ENCODE peak calls at places on chromosomes 5 and 9, in eight cellular contexts. One of them, this sample, is unnamed.
A peak's percentile ranks its signal among the peaks of the same experiment; 100 is the strongest.

GRCh38 chr5:169146158-169146557 is 154.8 kb downstream of the SLIT3 start:
- DNase-seq in body of pancreas: no peak
- DNase-seq in lower leg skin: peak; percentile 69
- DNase-seq in GF-D8: no peak
- DNase-seq in HS-27A: no peak
- DNase-seq in CD8-positive, alpha-beta T cell: no peak
- DNase-seq in colonic mucosa: no peak
- DNase-seq in upper lobe of right lung: no peak
- DNase-seq in this sample: no peak

GRCh38 chr5:59115345-59115744 is 532.5 kb downstream of the RAB3C start:
- DNase-seq in body of pancreas: no peak
- DNase-seq in lower leg skin: no peak
- DNase-seq in GF-D8: no peak
- DNase-seq in HS-27A: no peak
- DNase-seq in CD8-positive, alpha-beta T cell: no peak
- DNase-seq in colonic mucosa: no peak
- DNase-seq in upper lobe of right lung: no peak
- DNase-seq in this sample: no peak

GRCh38 chr9:71966601-71967000 is 55.2 kb downstream of the C9orf85 start:
- DNase-seq in body of pancreas: no peak
- DNase-seq in lower leg skin: no peak
- DNase-seq in GF-D8: no peak
- DNase-seq in HS-27A: no peak
- DNase-seq in CD8-positive, alpha-beta T cell: no peak
- DNase-seq in colonic mucosa: no peak
- DNase-seq in upper lobe of right lung: no peak
- DNase-seq in this sample: no peak

GRCh38 chr5:16889972-16890519 is 46.0 kb downstream of the MYO10 start:
- DNase-seq in body of pancreas: no peak
- DNase-seq in lower leg skin: no peak
- DNase-seq in GF-D8: no peak
- DNase-seq in HS-27A: peak; percentile 78
- DNase-seq in CD8-positive, alpha-beta T cell: no peak
- DNase-seq in colonic mucosa: no peak
- DNase-seq in upper lobe of right lung: no peak
- DNase-seq in this sample: no peak

GRCh38 chr9:4662108-4662988 is at the start of gene PLPP6:
- DNase-seq in body of pancreas: peak; percentile 92
- DNase-seq in lower leg skin: peak; percentile 88
- DNase-seq in GF-D8: peak; percentile 46
- DNase-seq in HS-27A: no peak
- DNase-seq in CD8-positive, alpha-beta T cell: peak; percentile 78
- DNase-seq in colonic mucosa: peak; percentile 94
- DNase-seq in upper lobe of right lung: peak; percentile 94
- DNase-seq in this sample: peak; percentile 93

GRCh38 chr9:34555002-34555348 is 32.2 kb upstream of the ENHO start:
- DNase-seq in body of pancreas: no peak
- DNase-seq in lower leg skin: no peak
- DNase-seq in GF-D8: no peak
- DNase-seq in HS-27A: no peak
- DNase-seq in CD8-positive, alpha-beta T cell: no peak
- DNase-seq in colonic mucosa: no peak
- DNase-seq in upper lobe of right lung: peak; percentile 49
- DNase-seq in this sample: no peak

GRCh38 chr5:44332360-44332971 is 56.8 kb downstream of the FGF10 start:
- DNase-seq in body of pancreas: no peak
- DNase-seq in lower leg skin: no peak
- DNase-seq in GF-D8: no peak
- DNase-seq in HS-27A: peak; percentile 17
- DNase-seq in CD8-positive, alpha-beta T cell: no peak
- DNase-seq in colonic mucosa: no peak
- DNase-seq in upper lobe of right lung: no peak
- DNase-seq in this sample: no peak

GRCh38 chr9:124870723-124871122 is 8.8 kb downstream of the ARPC5L start:
- DNase-seq in body of pancreas: no peak
- DNase-seq in lower leg skin: no peak
- DNase-seq in GF-D8: no peak
- DNase-seq in HS-27A: no peak
- DNase-seq in CD8-positive, alpha-beta T cell: no peak
- DNase-seq in colonic mucosa: no peak
- DNase-seq in upper lobe of right lung: no peak
- DNase-seq in this sample: no peak

GRCh38 chr5:126680215-126680817 is 79.6 kb downstream of the PHAX start:
- DNase-seq in body of pancreas: no peak
- DNase-seq in lower leg skin: no peak
- DNase-seq in GF-D8: peak; percentile 46
- DNase-seq in HS-27A: no peak
- DNase-seq in CD8-positive, alpha-beta T cell: no peak
- DNase-seq in colonic mucosa: peak; percentile 63
- DNase-seq in upper lobe of right lung: no peak
- DNase-seq in this sample: no peak

GRCh38 chr5:80170117-80170535 is 85.7 kb downstream of the SERINC5 start:
- DNase-seq in body of pancreas: no peak
- DNase-seq in lower leg skin: no peak
- DNase-seq in GF-D8: no peak
- DNase-seq in HS-27A: no peak
- DNase-seq in CD8-positive, alpha-beta T cell: no peak
- DNase-seq in colonic mucosa: no peak
- DNase-seq in upper lobe of right lung: no peak
- DNase-seq in this sample: no peak

GRCh38 chr5:158769079-158769478 is 330.6 kb downstream of the EBF1 start:
- DNase-seq in body of pancreas: no peak
- DNase-seq in lower leg skin: no peak
- DNase-seq in GF-D8: no peak
- DNase-seq in HS-27A: no peak
- DNase-seq in CD8-positive, alpha-beta T cell: no peak
- DNase-seq in colonic mucosa: no peak
- DNase-seq in upper lobe of right lung: no peak
- DNase-seq in this sample: no peak

GRCh38 chr9:120713257-120714087 is 798 bp downstream of the MEGF9 start:
- DNase-seq in body of pancreas: peak; percentile 40
- DNase-seq in lower leg skin: no peak
- DNase-seq in GF-D8: no peak
- DNase-seq in HS-27A: no peak
- DNase-seq in CD8-positive, alpha-beta T cell: peak; percentile 20
- DNase-seq in colonic mucosa: peak; percentile 39
- DNase-seq in upper lobe of right lung: peak; percentile 71
- DNase-seq in this sample: no peak

GRCh38 chr5:138662599-138662998 is 87.4 kb upstream of the HSPA9 start:
- DNase-seq in body of pancreas: peak; percentile 4
- DNase-seq in lower leg skin: no peak
- DNase-seq in GF-D8: no peak
- DNase-seq in HS-27A: no peak
- DNase-seq in CD8-positive, alpha-beta T cell: no peak
- DNase-seq in colonic mucosa: no peak
- DNase-seq in upper lobe of right lung: no peak
- DNase-seq in this sample: no peak

GRCh38 chr9:97528529-97529230 is 27.2 kb downstream of the TMOD1 start:
- DNase-seq in body of pancreas: no peak
- DNase-seq in lower leg skin: no peak
- DNase-seq in GF-D8: no peak
- DNase-seq in HS-27A: no peak
- DNase-seq in CD8-positive, alpha-beta T cell: no peak
- DNase-seq in colonic mucosa: no peak
- DNase-seq in upper lobe of right lung: peak; percentile 67
- DNase-seq in this sample: no peak

GRCh38 chr5:160262665-160263064 is 33.4 kb downstream of the FABP6 start:
- DNase-seq in body of pancreas: no peak
- DNase-seq in lower leg skin: no peak
- DNase-seq in GF-D8: peak; percentile 79
- DNase-seq in HS-27A: no peak
- DNase-seq in CD8-positive, alpha-beta T cell: no peak
- DNase-seq in colonic mucosa: peak; percentile 80
- DNase-seq in upper lobe of right lung: peak; percentile 39
- DNase-seq in this sample: no peak

GRCh38 chr9:137305060-137305787 is 3.2 kb upstream of the NRARP start:
- DNase-seq in body of pancreas: peak; percentile 94
- DNase-seq in lower leg skin: no peak
- DNase-seq in GF-D8: no peak
- DNase-seq in HS-27A: no peak
- DNase-seq in CD8-positive, alpha-beta T cell: peak; percentile 53
- DNase-seq in colonic mucosa: peak; percentile 88
- DNase-seq in upper lobe of right lung: peak; percentile 84
- DNase-seq in this sample: peak; percentile 69

GRCh38 chr5:66655395-66656324 is 59.5 kb downstream of the MAST4 start:
- DNase-seq in body of pancreas: peak; percentile 26
- DNase-seq in lower leg skin: no peak
- DNase-seq in GF-D8: no peak
- DNase-seq in HS-27A: no peak
- DNase-seq in CD8-positive, alpha-beta T cell: no peak
- DNase-seq in colonic mucosa: no peak
- DNase-seq in upper lobe of right lung: no peak
- DNase-seq in this sample: no peak

GRCh38 chr5:133164759-133165158 is 112.9 kb downstream of the HSPA4 start:
- DNase-seq in body of pancreas: no peak
- DNase-seq in lower leg skin: no peak
- DNase-seq in GF-D8: no peak
- DNase-seq in HS-27A: no peak
- DNase-seq in CD8-positive, alpha-beta T cell: no peak
- DNase-seq in colonic mucosa: no peak
- DNase-seq in upper lobe of right lung: no peak
- DNase-seq in this sample: no peak

GRCh38 chr9:96186601-96187011 is 115.4 kb downstream of the HSD17B3 start:
- DNase-seq in body of pancreas: peak; percentile 50
- DNase-seq in lower leg skin: no peak
- DNase-seq in GF-D8: no peak
- DNase-seq in HS-27A: no peak
- DNase-seq in CD8-positive, alpha-beta T cell: no peak
- DNase-seq in colonic mucosa: peak; percentile 71
- DNase-seq in upper lobe of right lung: peak; percentile 87
- DNase-seq in this sample: peak; percentile 85

GRCh38 chr5:57173026-57173317 is 887 bp upstream of the GPBP1 start:
- DNase-seq in body of pancreas: no peak
- DNase-seq in lower leg skin: no peak
- DNase-seq in GF-D8: no peak
- DNase-seq in HS-27A: no peak
- DNase-seq in CD8-positive, alpha-beta T cell: no peak
- DNase-seq in colonic mucosa: peak; percentile 56
- DNase-seq in upper lobe of right lung: no peak
- DNase-seq in this sample: no peak

GRCh38 chr5:73160239-73160671 is 12.7 kb upstream of the TMEM174 start:
- DNase-seq in body of pancreas: no peak
- DNase-seq in lower leg skin: no peak
- DNase-seq in GF-D8: no peak
- DNase-seq in HS-27A: no peak
- DNase-seq in CD8-positive, alpha-beta T cell: peak; percentile 30
- DNase-seq in colonic mucosa: no peak
- DNase-seq in upper lobe of right lung: no peak
- DNase-seq in this sample: no peak

GRCh38 chr5:113578091-113578490 is 64.6 kb downstream of the YTHDC2 start:
- DNase-seq in body of pancreas: no peak
- DNase-seq in lower leg skin: no peak
- DNase-seq in GF-D8: no peak
- DNase-seq in HS-27A: no peak
- DNase-seq in CD8-positive, alpha-beta T cell: no peak
- DNase-seq in colonic mucosa: no peak
- DNase-seq in upper lobe of right lung: no peak
- DNase-seq in this sample: no peak

GRCh38 chr5:94562327-94562971 is 56.0 kb downstream of the KIAA0825 start:
- DNase-seq in body of pancreas: no peak
- DNase-seq in lower leg skin: no peak
- DNase-seq in GF-D8: no peak
- DNase-seq in HS-27A: no peak
- DNase-seq in CD8-positive, alpha-beta T cell: no peak
- DNase-seq in colonic mucosa: no peak
- DNase-seq in upper lobe of right lung: no peak
- DNase-seq in this sample: no peak

GRCh38 chr5:95963650-95964410 is 2.2 kb upstream of the ELL2 start:
- DNase-seq in body of pancreas: no peak
- DNase-seq in lower leg skin: no peak
- DNase-seq in GF-D8: no peak
- DNase-seq in HS-27A: no peak
- DNase-seq in CD8-positive, alpha-beta T cell: no peak
- DNase-seq in colonic mucosa: no peak
- DNase-seq in upper lobe of right lung: no peak
- DNase-seq in this sample: no peak

GRCh38 chr9:72753261-72753893 is 199.5 kb downstream of the ALDH1A1 start:
- DNase-seq in body of pancreas: no peak
- DNase-seq in lower leg skin: no peak
- DNase-seq in GF-D8: no peak
- DNase-seq in HS-27A: no peak
- DNase-seq in CD8-positive, alpha-beta T cell: no peak
- DNase-seq in colonic mucosa: no peak
- DNase-seq in upper lobe of right lung: no peak
- DNase-seq in this sample: no peak

GRCh38 chr5:154366353-154366752 is 79.4 kb upstream of the SAP30L start:
- DNase-seq in body of pancreas: no peak
- DNase-seq in lower leg skin: no peak
- DNase-seq in GF-D8: no peak
- DNase-seq in HS-27A: no peak
- DNase-seq in CD8-positive, alpha-beta T cell: no peak
- DNase-seq in colonic mucosa: no peak
- DNase-seq in upper lobe of right lung: no peak
- DNase-seq in this sample: no peak

GRCh38 chr9:134236001-134236421 is 71.6 kb upstream of the RNU6ATAC start:
- DNase-seq in body of pancreas: no peak
- DNase-seq in lower leg skin: no peak
- DNase-seq in GF-D8: no peak
- DNase-seq in HS-27A: no peak
- DNase-seq in CD8-positive, alpha-beta T cell: no peak
- DNase-seq in colonic mucosa: no peak
- DNase-seq in upper lobe of right lung: no peak
- DNase-seq in this sample: no peak

GRCh38 chr5:41638685-41639084 is 128.3 kb upstream of the PLCXD3 start:
- DNase-seq in body of pancreas: no peak
- DNase-seq in lower leg skin: no peak
- DNase-seq in GF-D8: no peak
- DNase-seq in HS-27A: no peak
- DNase-seq in CD8-positive, alpha-beta T cell: no peak
- DNase-seq in colonic mucosa: no peak
- DNase-seq in upper lobe of right lung: no peak
- DNase-seq in this sample: no peak

GRCh38 chr9:76759726-76760125 is 4.5 kb upstream of the PCA3 start:
- DNase-seq in body of pancreas: no peak
- DNase-seq in lower leg skin: no peak
- DNase-seq in GF-D8: no peak
- DNase-seq in HS-27A: no peak
- DNase-seq in CD8-positive, alpha-beta T cell: no peak
- DNase-seq in colonic mucosa: peak; percentile 39
- DNase-seq in upper lobe of right lung: no peak
- DNase-seq in this sample: no peak

GRCh38 chr9:115395511-115396021 is 277.6 kb upstream of the TNC start:
- DNase-seq in body of pancreas: no peak
- DNase-seq in lower leg skin: no peak
- DNase-seq in GF-D8: no peak
- DNase-seq in HS-27A: no peak
- DNase-seq in CD8-positive, alpha-beta T cell: no peak
- DNase-seq in colonic mucosa: no peak
- DNase-seq in upper lobe of right lung: no peak
- DNase-seq in this sample: no peak

GRCh38 chr5:121915765-121916164 is 46.0 kb upstream of the SRFBP1 start:
- DNase-seq in body of pancreas: no peak
- DNase-seq in lower leg skin: no peak
- DNase-seq in GF-D8: no peak
- DNase-seq in HS-27A: no peak
- DNase-seq in CD8-positive, alpha-beta T cell: no peak
- DNase-seq in colonic mucosa: peak; percentile 29
- DNase-seq in upper lobe of right lung: no peak
- DNase-seq in this sample: no peak

GRCh38 chr5:93620487-93621339 is 37.7 kb downstream of the NR2F1 start:
- DNase-seq in body of pancreas: peak; percentile 61
- DNase-seq in lower leg skin: no peak
- DNase-seq in GF-D8: peak; percentile 13
- DNase-seq in HS-27A: peak; percentile 27
- DNase-seq in CD8-positive, alpha-beta T cell: peak; percentile 43
- DNase-seq in colonic mucosa: peak; percentile 76
- DNase-seq in upper lobe of right lung: peak; percentile 87
- DNase-seq in this sample: peak; percentile 71

GRCh38 chr5:61604626-61605025 is 272.6 kb downstream of the ZSWIM6 start:
- DNase-seq in body of pancreas: no peak
- DNase-seq in lower leg skin: no peak
- DNase-seq in GF-D8: no peak
- DNase-seq in HS-27A: no peak
- DNase-seq in CD8-positive, alpha-beta T cell: no peak
- DNase-seq in colonic mucosa: no peak
- DNase-seq in upper lobe of right lung: no peak
- DNase-seq in this sample: no peak

GRCh38 chr5:134553816-134554215 is 28.3 kb downstream of the JADE2 start:
- DNase-seq in body of pancreas: no peak
- DNase-seq in lower leg skin: no peak
- DNase-seq in GF-D8: no peak
- DNase-seq in HS-27A: no peak
- DNase-seq in CD8-positive, alpha-beta T cell: no peak
- DNase-seq in colonic mucosa: no peak
- DNase-seq in upper lobe of right lung: no peak
- DNase-seq in this sample: no peak